ENCODE peak calls at places on chromosomes 16 and 17, in four cellular contexts. R, D, F and S are unnamed samples.

GRCh38 chr17:15123593-15124590 is 141.2 kb downstream of the PMP22 start:
- DNase-seq in R (peak; percentile 49), D (no peak), F (no peak), S (no peak)

GRCh38 chr17:44672479-44673093 is 16.3 kb downstream of the MEIOC start:
- DNase-seq in R (peak; percentile 27), D (peak; percentile 60), F (no peak), S (no peak)

GRCh38 chr16:28202147-28202746 is 9.5 kb downstream of the XPO6 start:
- DNase-seq in R (no peak), D (no peak), F (no peak), S (no peak)

GRCh38 chr16:79864032-79864780 is 263.7 kb upstream of the MAF start:
- DNase-seq in R (no peak), D (no peak), F (no peak), S (no peak)

GRCh38 chr16:11224096-11224893 is 31.7 kb downstream of the SOCS1 start:
- DNase-seq in R (no peak), D (no peak), F (peak; percentile 51), S (no peak)

GRCh38 chr17:39399792-39400191 is 1.6 kb downstream of the FBXL20 start:
- DNase-seq in R (no peak), D (no peak), F (no peak), S (no peak)

GRCh38 chr17:74959826-74960738 is 12.5 kb downstream of the HID1 start:
- DNase-seq in R (peak; percentile 48), D (peak; percentile 49), F (no peak), S (no peak)

GRCh38 chr16:12375341-12375740 is 398.8 kb downstream of the SNX29 start:
- DNase-seq in R (peak; percentile 26), D (no peak), F (no peak), S (no peak)

GRCh38 chr16:31875112-31875803 is 1.7 kb downstream of the ZNF267 start:
- DNase-seq in R (peak; percentile 70), D (no peak), F (no peak), S (no peak)

GRCh38 chr17:68381076-68381900 is 76.0 kb downstream of the WIPI1 start:
- DNase-seq in R (peak; percentile 94), D (no peak), F (no peak), S (no peak)

GRCh38 chr16:46830417-46830901 is 521 bp downstream of the C16orf87 start:
- DNase-seq in R (peak; percentile 20), D (no peak), F (peak; percentile 54), S (no peak)

GRCh38 chr17:3724373-3725077 is 822 bp downstream of the HASPIN start:
- DNase-seq in R (no peak), D (no peak), F (no peak), S (no peak)

DNA sequence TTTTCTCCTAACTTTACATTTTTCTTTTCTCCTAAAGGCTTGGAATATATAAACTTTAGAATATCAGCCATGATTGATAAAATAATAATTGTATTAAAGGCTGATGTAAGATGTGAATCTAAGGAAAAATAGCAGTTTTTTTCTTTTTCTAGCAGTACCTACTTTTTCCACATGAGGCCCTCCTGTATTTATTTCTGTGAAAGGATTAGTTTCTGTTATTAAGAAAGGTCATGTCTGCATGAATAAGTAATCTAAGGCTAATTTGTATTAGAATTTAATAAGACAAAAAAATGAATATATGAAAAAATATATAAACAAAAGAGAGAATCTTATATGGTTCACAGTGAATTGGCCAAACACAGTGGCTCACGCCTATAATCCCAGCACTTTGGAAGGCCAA is 85.3 kb downstream of the STXBP4 start:
- DNase-seq in R (no peak), D (no peak), F (no peak), S (no peak)
- TF ChIP-seq CTCF in R (no peak), D (peak; percentile 50), F (peak; percentile 8), S (peak; percentile 34)

GRCh38 chr16:85546585-85547447 is 66.3 kb upstream of the GSE1 start:
- DNase-seq in R (no peak), D (no peak), F (no peak), S (no peak)
- TF ChIP-seq CTCF in R (no peak), D (peak; percentile 12), F (no peak), S (peak; percentile 29)

GRCh38 chr16:88121886-88122580 is 170.8 kb downstream of the BANP start:
- DNase-seq in R (no peak), D (no peak), F (no peak), S (no peak)
- TF ChIP-seq CTCF in R (no peak), D (no peak), F (no peak), S (no peak)

GRCh38 chr16:5062790-5063765 is 2.7 kb downstream of the C16orf89 start:
- DNase-seq in R (no peak), D (no peak), F (no peak), S (no peak)
- TF ChIP-seq CTCF in R (no peak), D (no peak), F (no peak), S (no peak)